ENCODE peak calls at places on chromosome 20, in four cellular contexts. One of them, this sample, is unnamed.

GRCh38 chr20:45449528-45449927 is 20.0 kb upstream of the WFDC2 start:
- DNase-seq in heart right ventricle: no peak
- DNase-seq in AG08396: no peak
- DNase-seq in psoas muscle: no peak
- DNase-seq in this sample: peak; percentile 18

GRCh38 chr20:9363673-9364072 is 150.7 kb upstream of the LAMP5 start:
- DNase-seq in psoas muscle: no peak
- DNase-seq in heart right ventricle: no peak
- DNase-seq in AG08396: no peak
- DNase-seq in this sample: no peak

GRCh38 chr20:9903048-9903651 is 64.3 kb upstream of the PAK5 start:
- DNase-seq in AG08396: no peak
- DNase-seq in psoas muscle: no peak
- DNase-seq in heart right ventricle: no peak
- DNase-seq in this sample: no peak

GRCh38 chr20:16922834-16923233 is 174.7 kb downstream of the OTOR start:
- DNase-seq in psoas muscle: no peak
- DNase-seq in heart right ventricle: no peak
- DNase-seq in AG08396: peak; percentile 78
- DNase-seq in this sample: peak; percentile 76

GRCh38 chr20:5100684-5101347 is 18.9 kb downstream of the PCNA start:
- DNase-seq in heart right ventricle: peak; percentile 72
- DNase-seq in psoas muscle: peak; percentile 79
- DNase-seq in AG08396: peak; percentile 66
- DNase-seq in this sample: peak; percentile 45

GRCh38 chr20:41408131-41408789 is 41.6 kb upstream of the EMILIN3 start:
- DNase-seq in psoas muscle: no peak
- DNase-seq in AG08396: no peak
- DNase-seq in heart right ventricle: no peak
- DNase-seq in this sample: no peak

GRCh38 chr20:46343358-46344357 is 35.4 kb upstream of the CDH22 start:
- DNase-seq in psoas muscle: no peak
- DNase-seq in AG08396: no peak
- DNase-seq in heart right ventricle: no peak
- DNase-seq in this sample: no peak

GRCh38 chr20:62210496-62210855 is 9.6 kb downstream of the HRH3 start:
- DNase-seq in AG08396: no peak
- DNase-seq in heart right ventricle: no peak
- DNase-seq in psoas muscle: no peak
- DNase-seq in this sample: no peak

GRCh38 chr20:46350201-46350985 is 42.1 kb upstream of the CDH22 start:
- DNase-seq in psoas muscle: no peak
- DNase-seq in heart right ventricle: no peak
- DNase-seq in AG08396: peak; percentile 68
- DNase-seq in this sample: peak; percentile 92

GRCh38 chr20:3733119-3733995 is 872 bp downstream of the HSPA12B start:
- DNase-seq in heart right ventricle: no peak
- DNase-seq in psoas muscle: no peak
- DNase-seq in AG08396: no peak
- DNase-seq in this sample: no peak

GRCh38 chr20:63035284-63036185 is 28.8 kb upstream of the BHLHE23 start:
- DNase-seq in psoas muscle: no peak
- DNase-seq in heart right ventricle: no peak
- DNase-seq in AG08396: no peak
- DNase-seq in this sample: no peak

GRCh38 chr20:17969276-17969883 is 562 bp downstream of the MGME1 start:
- DNase-seq in heart right ventricle: peak; percentile 37
- DNase-seq in AG08396: peak; percentile 35
- DNase-seq in psoas muscle: peak; percentile 40
- DNase-seq in this sample: peak; percentile 38

GRCh38 chr20:49278817-49279676 is 1.2 kb upstream of the ZNFX1 start:
- DNase-seq in psoas muscle: no peak
- DNase-seq in AG08396: no peak
- DNase-seq in heart right ventricle: no peak
- DNase-seq in this sample: no peak

GRCh38 chr20:52572687-52573086 is 381.1 kb upstream of the ZFP64 start:
- DNase-seq in heart right ventricle: no peak
- DNase-seq in AG08396: no peak
- DNase-seq in psoas muscle: no peak
- DNase-seq in this sample: peak; percentile 24

GRCh38 chr20:46126440-46127056 is 8.4 kb downstream of the CD40 start:
- DNase-seq in psoas muscle: no peak
- DNase-seq in heart right ventricle: no peak
- DNase-seq in AG08396: no peak
- DNase-seq in this sample: no peak

GRCh38 chr20:12660918-12661317 is 347.9 kb upstream of the SPTLC3 start:
- DNase-seq in AG08396: no peak
- DNase-seq in psoas muscle: no peak
- DNase-seq in heart right ventricle: no peak
- DNase-seq in this sample: no peak

GRCh38 chr20:23510000-23510590 is 19.2 kb downstream of the CST8 start:
- DNase-seq in AG08396: no peak
- DNase-seq in psoas muscle: no peak
- DNase-seq in heart right ventricle: no peak
- DNase-seq in this sample: no peak

GRCh38 chr20:63230800-63231268 is 4.9 kb upstream of the BIRC7 start:
- DNase-seq in psoas muscle: peak; percentile 52
- DNase-seq in AG08396: peak; percentile 78
- DNase-seq in heart right ventricle: peak; percentile 47
- DNase-seq in this sample: no peak

GRCh38 chr20:23366384-23366783 is 4.4 kb downstream of the GZF1 start:
- DNase-seq in psoas muscle: no peak
- DNase-seq in AG08396: no peak
- DNase-seq in heart right ventricle: no peak
- DNase-seq in this sample: no peak

GRCh38 chr20:10453241-10453640 is 18.1 kb downstream of the SLX4IP start:
- DNase-seq in AG08396: no peak
- DNase-seq in psoas muscle: no peak
- DNase-seq in heart right ventricle: no peak
- DNase-seq in this sample: no peak

GRCh38 chr20:1893721-1894470 is 1.3 kb upstream of the SIRPA start:
- DNase-seq in psoas muscle: no peak
- DNase-seq in heart right ventricle: peak; percentile 55
- DNase-seq in AG08396: no peak
- DNase-seq in this sample: no peak

GRCh38 chr20:25066386-25066785 is 8.4 kb upstream of the ACSS1 start:
- DNase-seq in heart right ventricle: no peak
- DNase-seq in psoas muscle: no peak
- DNase-seq in AG08396: no peak
- DNase-seq in this sample: no peak

GRCh38 chr20:11891827-11892521 is 25.7 kb upstream of the BTBD3 start:
- DNase-seq in psoas muscle: peak; percentile 21
- DNase-seq in heart right ventricle: peak; percentile 81
- DNase-seq in AG08396: peak; percentile 65
- DNase-seq in this sample: peak; percentile 74

GRCh38 chr20:60372822-60373221 is 414.6 kb downstream of the CDH26 start:
- DNase-seq in heart right ventricle: no peak
- DNase-seq in AG08396: no peak
- DNase-seq in psoas muscle: no peak
- DNase-seq in this sample: no peak

GRCh38 chr20:46770330-46771194 is 61.1 kb downstream of the SLC2A10 start:
- DNase-seq in heart right ventricle: no peak
- DNase-seq in psoas muscle: no peak
- DNase-seq in AG08396: no peak
- DNase-seq in this sample: peak; percentile 23

GRCh38 chr20:34570859-34571306 is 12.4 kb downstream of the MAP1LC3A start:
- DNase-seq in AG08396: no peak
- DNase-seq in psoas muscle: no peak
- DNase-seq in heart right ventricle: no peak
- DNase-seq in this sample: no peak

GRCh38 chr20:14498809-14499208 is 161.4 kb upstream of the FLRT3 start:
- DNase-seq in heart right ventricle: no peak
- DNase-seq in psoas muscle: no peak
- DNase-seq in AG08396: no peak
- DNase-seq in this sample: no peak

GRCh38 chr20:36084897-36085617 is 69.5 kb upstream of the EPB41L1 start:
- DNase-seq in heart right ventricle: no peak
- DNase-seq in psoas muscle: no peak
- DNase-seq in AG08396: no peak
- DNase-seq in this sample: peak; percentile 68

GRCh38 chr20:23396961-23397620 is 24.2 kb downstream of the NAPB start:
- DNase-seq in heart right ventricle: no peak
- DNase-seq in psoas muscle: no peak
- DNase-seq in AG08396: no peak
- DNase-seq in this sample: no peak

GRCh38 chr20:48823960-48824497 is 3.8 kb downstream of the PREX1 start:
- DNase-seq in heart right ventricle: no peak
- DNase-seq in psoas muscle: no peak
- DNase-seq in AG08396: peak; percentile 60
- DNase-seq in this sample: peak; percentile 37

GRCh38 chr20:47311967-47312681 is 44.4 kb downstream of the ZMYND8 start:
- DNase-seq in heart right ventricle: no peak
- DNase-seq in AG08396: no peak
- DNase-seq in psoas muscle: no peak
- DNase-seq in this sample: no peak

GRCh38 chr20:25247100-25247665 is 702 bp upstream of the PYGB start:
- DNase-seq in psoas muscle: peak; percentile 60
- DNase-seq in AG08396: peak; percentile 71
- DNase-seq in heart right ventricle: peak; percentile 78
- DNase-seq in this sample: peak; percentile 45

GRCh38 chr20:39164642-39165041 is 202.5 kb downstream of the DHX35 start:
- DNase-seq in psoas muscle: no peak
- DNase-seq in heart right ventricle: peak; percentile 8
- DNase-seq in AG08396: no peak
- DNase-seq in this sample: no peak

GRCh38 chr20:57905448-57905847 is 195.6 kb upstream of the PMEPA1 start:
- DNase-seq in heart right ventricle: no peak
- DNase-seq in AG08396: no peak
- DNase-seq in psoas muscle: no peak
- DNase-seq in this sample: no peak